ENCODE peak calls at places on chromosome 20, in nine cellular contexts. One of them, this sample, is unnamed.

GRCh38 chr20:60637801-60638200 is 614.3 kb upstream of the CDH4 start:
- DNase-seq in T-cell: no peak
- DNase-seq in foreskin fibroblast: no peak
- DNase-seq in MV-4-11: no peak
- DNase-seq in hippocampal formation: no peak
- DNase-seq in neural crest cell: no peak
- DNase-seq in stimulated activated CD4-positive, alpha-beta T cell treated with anti-CD3 and anti-CD28 coated beads, Interleukin-2, amount 100 ng/mL, for 24 hours: no peak
- DNase-seq in WTC11: no peak
- DNase-seq in NCI-H460: no peak
- DNase-seq in this sample: no peak

GRCh38 chr20:38275815-38276550 is 15.4 kb upstream of the KIAA1755 start:
- DNase-seq in NCI-H460: peak
- DNase-seq in hippocampal formation: no peak
- DNase-seq in WTC11: no peak
- DNase-seq in MV-4-11: peak
- DNase-seq in stimulated activated CD4-positive, alpha-beta T cell treated with anti-CD3 and anti-CD28 coated beads, Interleukin-2, amount 100 ng/mL, for 24 hours: no peak
- DNase-seq in neural crest cell: no peak
- DNase-seq in T-cell: no peak
- DNase-seq in foreskin fibroblast: peak
- DNase-seq in this sample: no peak

GRCh38 chr20:38081575-38081974 is 48.0 kb downstream of the RPRD1B start:
- DNase-seq in hippocampal formation: no peak
- DNase-seq in WTC11: no peak
- DNase-seq in foreskin fibroblast: no peak
- DNase-seq in T-cell: no peak
- DNase-seq in NCI-H460: no peak
- DNase-seq in neural crest cell: no peak
- DNase-seq in MV-4-11: no peak
- DNase-seq in stimulated activated CD4-positive, alpha-beta T cell treated with anti-CD3 and anti-CD28 coated beads, Interleukin-2, amount 100 ng/mL, for 24 hours: no peak
- DNase-seq in this sample: no peak

GRCh38 chr20:35511814-35512420 is 17.5 kb downstream of the C20orf173 start:
- DNase-seq in WTC11: peak
- DNase-seq in MV-4-11: peak
- DNase-seq in NCI-H460: peak
- DNase-seq in hippocampal formation: peak
- DNase-seq in stimulated activated CD4-positive, alpha-beta T cell treated with anti-CD3 and anti-CD28 coated beads, Interleukin-2, amount 100 ng/mL, for 24 hours: no peak
- DNase-seq in T-cell: no peak
- DNase-seq in foreskin fibroblast: peak
- DNase-seq in neural crest cell: peak
- DNase-seq in this sample: peak

GRCh38 chr20:755931-756330 is 12.4 kb downstream of the SLC52A3 start:
- DNase-seq in MV-4-11: no peak
- DNase-seq in T-cell: no peak
- DNase-seq in stimulated activated CD4-positive, alpha-beta T cell treated with anti-CD3 and anti-CD28 coated beads, Interleukin-2, amount 100 ng/mL, for 24 hours: no peak
- DNase-seq in foreskin fibroblast: no peak
- DNase-seq in neural crest cell: no peak
- DNase-seq in hippocampal formation: no peak
- DNase-seq in NCI-H460: no peak
- DNase-seq in WTC11: no peak
- DNase-seq in this sample: no peak

GRCh38 chr20:49185071-49185757 is 2.9 kb downstream of the STAU1 start:
- DNase-seq in neural crest cell: no peak
- DNase-seq in MV-4-11: no peak
- DNase-seq in WTC11: no peak
- DNase-seq in hippocampal formation: no peak
- DNase-seq in NCI-H460: no peak
- DNase-seq in stimulated activated CD4-positive, alpha-beta T cell treated with anti-CD3 and anti-CD28 coated beads, Interleukin-2, amount 100 ng/mL, for 24 hours: no peak
- DNase-seq in T-cell: no peak
- DNase-seq in foreskin fibroblast: no peak
- DNase-seq in this sample: no peak

GRCh38 chr20:57678340-57678739 is 31.5 kb downstream of the PMEPA1 start:
- DNase-seq in neural crest cell: no peak
- DNase-seq in T-cell: no peak
- DNase-seq in foreskin fibroblast: no peak
- DNase-seq in MV-4-11: peak
- DNase-seq in hippocampal formation: no peak
- DNase-seq in WTC11: no peak
- DNase-seq in stimulated activated CD4-positive, alpha-beta T cell treated with anti-CD3 and anti-CD28 coated beads, Interleukin-2, amount 100 ng/mL, for 24 hours: no peak
- DNase-seq in NCI-H460: no peak
- DNase-seq in this sample: no peak

GRCh38 chr20:59161626-59162170 is 1.9 kb upstream of the ZNF831 start:
- DNase-seq in T-cell: no peak
- DNase-seq in neural crest cell: no peak
- DNase-seq in WTC11: no peak
- DNase-seq in foreskin fibroblast: no peak
- DNase-seq in stimulated activated CD4-positive, alpha-beta T cell treated with anti-CD3 and anti-CD28 coated beads, Interleukin-2, amount 100 ng/mL, for 24 hours: no peak
- DNase-seq in hippocampal formation: no peak
- DNase-seq in MV-4-11: no peak
- DNase-seq in NCI-H460: no peak
- DNase-seq in this sample: no peak

GRCh38 chr20:44074252-44075151 is 112.5 kb downstream of the JPH2 start:
- DNase-seq in foreskin fibroblast: peak
- DNase-seq in WTC11: no peak
- DNase-seq in NCI-H460: no peak
- DNase-seq in T-cell: no peak
- DNase-seq in MV-4-11: peak
- DNase-seq in hippocampal formation: no peak
- DNase-seq in stimulated activated CD4-positive, alpha-beta T cell treated with anti-CD3 and anti-CD28 coated beads, Interleukin-2, amount 100 ng/mL, for 24 hours: no peak
- DNase-seq in neural crest cell: no peak
- DNase-seq in this sample: no peak

GRCh38 chr20:19990911-19991707 is 26.1 kb upstream of the NAA20 start:
- DNase-seq in stimulated activated CD4-positive, alpha-beta T cell treated with anti-CD3 and anti-CD28 coated beads, Interleukin-2, amount 100 ng/mL, for 24 hours: no peak
- DNase-seq in hippocampal formation: no peak
- DNase-seq in MV-4-11: no peak
- DNase-seq in NCI-H460: peak
- DNase-seq in T-cell: no peak
- DNase-seq in neural crest cell: no peak
- DNase-seq in WTC11: no peak
- DNase-seq in foreskin fibroblast: no peak
- DNase-seq in this sample: no peak

GRCh38 chr20:14189794-14190402 is 147.5 kb downstream of the FLRT3 start:
- DNase-seq in T-cell: no peak
- DNase-seq in stimulated activated CD4-positive, alpha-beta T cell treated with anti-CD3 and anti-CD28 coated beads, Interleukin-2, amount 100 ng/mL, for 24 hours: no peak
- DNase-seq in MV-4-11: peak
- DNase-seq in NCI-H460: peak
- DNase-seq in foreskin fibroblast: peak
- DNase-seq in neural crest cell: no peak
- DNase-seq in WTC11: no peak
- DNase-seq in hippocampal formation: no peak
- DNase-seq in this sample: no peak

GRCh38 chr20:1389703-1390385 is 3.0 kb downstream of the FKBP1A start:
- DNase-seq in stimulated activated CD4-positive, alpha-beta T cell treated with anti-CD3 and anti-CD28 coated beads, Interleukin-2, amount 100 ng/mL, for 24 hours: no peak
- DNase-seq in MV-4-11: no peak
- DNase-seq in NCI-H460: no peak
- DNase-seq in neural crest cell: no peak
- DNase-seq in WTC11: no peak
- DNase-seq in T-cell: no peak
- DNase-seq in foreskin fibroblast: no peak
- DNase-seq in hippocampal formation: no peak
- DNase-seq in this sample: no peak

GRCh38 chr20:37984018-37984785 is 49.1 kb downstream of the TTI1 start:
- DNase-seq in hippocampal formation: no peak
- DNase-seq in NCI-H460: no peak
- DNase-seq in T-cell: no peak
- DNase-seq in MV-4-11: no peak
- DNase-seq in stimulated activated CD4-positive, alpha-beta T cell treated with anti-CD3 and anti-CD28 coated beads, Interleukin-2, amount 100 ng/mL, for 24 hours: no peak
- DNase-seq in WTC11: no peak
- DNase-seq in neural crest cell: no peak
- DNase-seq in foreskin fibroblast: no peak
- DNase-seq in this sample: no peak

GRCh38 chr20:53013183-53013582 is 41.0 kb downstream of the TSHZ2 start:
- DNase-seq in T-cell: no peak
- DNase-seq in neural crest cell: no peak
- DNase-seq in hippocampal formation: no peak
- DNase-seq in MV-4-11: no peak
- DNase-seq in foreskin fibroblast: no peak
- DNase-seq in WTC11: no peak
- DNase-seq in stimulated activated CD4-positive, alpha-beta T cell treated with anti-CD3 and anti-CD28 coated beads, Interleukin-2, amount 100 ng/mL, for 24 hours: no peak
- DNase-seq in NCI-H460: no peak
- DNase-seq in this sample: no peak

GRCh38 chr20:41049451-41049850 is 20.8 kb downstream of the TOP1 start:
- DNase-seq in NCI-H460: no peak
- DNase-seq in foreskin fibroblast: no peak
- DNase-seq in T-cell: no peak
- DNase-seq in neural crest cell: no peak
- DNase-seq in stimulated activated CD4-positive, alpha-beta T cell treated with anti-CD3 and anti-CD28 coated beads, Interleukin-2, amount 100 ng/mL, for 24 hours: no peak
- DNase-seq in MV-4-11: peak
- DNase-seq in hippocampal formation: no peak
- DNase-seq in WTC11: no peak
- DNase-seq in this sample: no peak

GRCh38 chr20:57905448-57905847 is 195.6 kb upstream of the PMEPA1 start:
- DNase-seq in neural crest cell: no peak
- DNase-seq in stimulated activated CD4-positive, alpha-beta T cell treated with anti-CD3 and anti-CD28 coated beads, Interleukin-2, amount 100 ng/mL, for 24 hours: no peak
- DNase-seq in WTC11: no peak
- DNase-seq in NCI-H460: no peak
- DNase-seq in hippocampal formation: no peak
- DNase-seq in foreskin fibroblast: no peak
- DNase-seq in MV-4-11: no peak
- DNase-seq in T-cell: no peak
- DNase-seq in this sample: no peak

GRCh38 chr20:63858393-63859165 is 2.7 kb upstream of the ABHD16B start:
- DNase-seq in NCI-H460: no peak
- DNase-seq in hippocampal formation: no peak
- DNase-seq in T-cell: no peak
- DNase-seq in neural crest cell: no peak
- DNase-seq in MV-4-11: peak
- DNase-seq in foreskin fibroblast: peak
- DNase-seq in stimulated activated CD4-positive, alpha-beta T cell treated with anti-CD3 and anti-CD28 coated beads, Interleukin-2, amount 100 ng/mL, for 24 hours: no peak
- DNase-seq in WTC11: no peak
- DNase-seq in this sample: no peak

GRCh38 chr20:47456952-47457724 is 44.5 kb upstream of the NCOA3 start:
- DNase-seq in foreskin fibroblast: peak
- DNase-seq in T-cell: no peak
- DNase-seq in hippocampal formation: no peak
- DNase-seq in stimulated activated CD4-positive, alpha-beta T cell treated with anti-CD3 and anti-CD28 coated beads, Interleukin-2, amount 100 ng/mL, for 24 hours: no peak
- DNase-seq in neural crest cell: no peak
- DNase-seq in WTC11: no peak
- DNase-seq in NCI-H460: no peak
- DNase-seq in MV-4-11: peak
- DNase-seq in this sample: no peak

GRCh38 chr20:23340524-23340923 is 10.1 kb upstream of the NXT1 start:
- DNase-seq in NCI-H460: peak
- DNase-seq in MV-4-11: peak
- DNase-seq in WTC11: peak
- DNase-seq in stimulated activated CD4-positive, alpha-beta T cell treated with anti-CD3 and anti-CD28 coated beads, Interleukin-2, amount 100 ng/mL, for 24 hours: peak
- DNase-seq in T-cell: no peak
- DNase-seq in neural crest cell: peak
- DNase-seq in foreskin fibroblast: peak
- DNase-seq in hippocampal formation: peak
- DNase-seq in this sample: peak

GRCh38 chr20:3661836-3662665 is 1.1 kb downstream of the GFRA4 start:
- DNase-seq in MV-4-11: no peak
- DNase-seq in neural crest cell: no peak
- DNase-seq in hippocampal formation: no peak
- DNase-seq in foreskin fibroblast: no peak
- DNase-seq in T-cell: no peak
- DNase-seq in NCI-H460: no peak
- DNase-seq in WTC11: no peak
- DNase-seq in stimulated activated CD4-positive, alpha-beta T cell treated with anti-CD3 and anti-CD28 coated beads, Interleukin-2, amount 100 ng/mL, for 24 hours: no peak
- DNase-seq in this sample: no peak

GRCh38 chr20:48898210-48898609 is 23.3 kb upstream of the ARFGEF2 start:
- DNase-seq in neural crest cell: no peak
- DNase-seq in foreskin fibroblast: peak
- DNase-seq in WTC11: no peak
- DNase-seq in T-cell: no peak
- DNase-seq in hippocampal formation: no peak
- DNase-seq in stimulated activated CD4-positive, alpha-beta T cell treated with anti-CD3 and anti-CD28 coated beads, Interleukin-2, amount 100 ng/mL, for 24 hours: no peak
- DNase-seq in NCI-H460: no peak
- DNase-seq in MV-4-11: no peak
- DNase-seq in this sample: no peak

GRCh38 chr20:6829510-6830116 is 62.1 kb downstream of the BMP2 start:
- DNase-seq in neural crest cell: no peak
- DNase-seq in stimulated activated CD4-positive, alpha-beta T cell treated with anti-CD3 and anti-CD28 coated beads, Interleukin-2, amount 100 ng/mL, for 24 hours: no peak
- DNase-seq in T-cell: no peak
- DNase-seq in WTC11: no peak
- DNase-seq in MV-4-11: no peak
- DNase-seq in NCI-H460: no peak
- DNase-seq in hippocampal formation: no peak
- DNase-seq in foreskin fibroblast: peak
- DNase-seq in this sample: no peak

GRCh38 chr20:362271-363254 is 15.7 kb downstream of the NRSN2 start:
- DNase-seq in MV-4-11: peak
- DNase-seq in T-cell: no peak
- DNase-seq in NCI-H460: peak
- DNase-seq in hippocampal formation: no peak
- DNase-seq in foreskin fibroblast: peak
- DNase-seq in stimulated activated CD4-positive, alpha-beta T cell treated with anti-CD3 and anti-CD28 coated beads, Interleukin-2, amount 100 ng/mL, for 24 hours: peak
- DNase-seq in WTC11: peak
- DNase-seq in neural crest cell: no peak
- DNase-seq in this sample: no peak

GRCh38 chr20:51624157-51624731 is 81.7 kb upstream of the NFATC2 start:
- DNase-seq in NCI-H460: peak
- DNase-seq in foreskin fibroblast: peak
- DNase-seq in neural crest cell: peak
- DNase-seq in stimulated activated CD4-positive, alpha-beta T cell treated with anti-CD3 and anti-CD28 coated beads, Interleukin-2, amount 100 ng/mL, for 24 hours: peak
- DNase-seq in MV-4-11: peak
- DNase-seq in T-cell: peak
- DNase-seq in WTC11: peak
- DNase-seq in hippocampal formation: no peak
- DNase-seq in this sample: peak

GRCh38 chr20:38109657-38110524 is 55.2 kb downstream of the TGM2 start:
- DNase-seq in foreskin fibroblast: peak
- DNase-seq in T-cell: no peak
- DNase-seq in stimulated activated CD4-positive, alpha-beta T cell treated with anti-CD3 and anti-CD28 coated beads, Interleukin-2, amount 100 ng/mL, for 24 hours: no peak
- DNase-seq in MV-4-11: no peak
- DNase-seq in neural crest cell: no peak
- DNase-seq in WTC11: no peak
- DNase-seq in hippocampal formation: no peak
- DNase-seq in NCI-H460: peak
- DNase-seq in this sample: no peak

GRCh38 chr20:41560971-41561370 is 57.2 kb downstream of the CHD6 start:
- DNase-seq in T-cell: no peak
- DNase-seq in WTC11: no peak
- DNase-seq in NCI-H460: no peak
- DNase-seq in neural crest cell: no peak
- DNase-seq in stimulated activated CD4-positive, alpha-beta T cell treated with anti-CD3 and anti-CD28 coated beads, Interleukin-2, amount 100 ng/mL, for 24 hours: no peak
- DNase-seq in foreskin fibroblast: no peak
- DNase-seq in MV-4-11: no peak
- DNase-seq in hippocampal formation: no peak
- DNase-seq in this sample: no peak

GRCh38 chr20:39518649-39519048 is 556.5 kb downstream of the DHX35 start:
- DNase-seq in NCI-H460: no peak
- DNase-seq in stimulated activated CD4-positive, alpha-beta T cell treated with anti-CD3 and anti-CD28 coated beads, Interleukin-2, amount 100 ng/mL, for 24 hours: no peak
- DNase-seq in WTC11: no peak
- DNase-seq in foreskin fibroblast: no peak
- DNase-seq in hippocampal formation: no peak
- DNase-seq in T-cell: no peak
- DNase-seq in MV-4-11: no peak
- DNase-seq in neural crest cell: no peak
- DNase-seq in this sample: no peak

GRCh38 chr20:25394996-25395395 is 4.4 kb upstream of the ABHD12 start:
- DNase-seq in foreskin fibroblast: no peak
- DNase-seq in hippocampal formation: no peak
- DNase-seq in NCI-H460: no peak
- DNase-seq in T-cell: no peak
- DNase-seq in neural crest cell: no peak
- DNase-seq in MV-4-11: no peak
- DNase-seq in stimulated activated CD4-positive, alpha-beta T cell treated with anti-CD3 and anti-CD28 coated beads, Interleukin-2, amount 100 ng/mL, for 24 hours: no peak
- DNase-seq in WTC11: no peak
- DNase-seq in this sample: no peak

GRCh38 chr20:31551581-31552081 is 37.4 kb downstream of the HM13 start:
- DNase-seq in neural crest cell: no peak
- DNase-seq in MV-4-11: no peak
- DNase-seq in foreskin fibroblast: no peak
- DNase-seq in hippocampal formation: no peak
- DNase-seq in WTC11: no peak
- DNase-seq in T-cell: no peak
- DNase-seq in stimulated activated CD4-positive, alpha-beta T cell treated with anti-CD3 and anti-CD28 coated beads, Interleukin-2, amount 100 ng/mL, for 24 hours: no peak
- DNase-seq in NCI-H460: no peak
- DNase-seq in this sample: no peak

GRCh38 chr20:3766381-3766780 is 1.2 kb downstream of the ADISSP start:
- DNase-seq in stimulated activated CD4-positive, alpha-beta T cell treated with anti-CD3 and anti-CD28 coated beads, Interleukin-2, amount 100 ng/mL, for 24 hours: no peak
- DNase-seq in foreskin fibroblast: no peak
- DNase-seq in hippocampal formation: no peak
- DNase-seq in T-cell: no peak
- DNase-seq in NCI-H460: no peak
- DNase-seq in neural crest cell: no peak
- DNase-seq in WTC11: no peak
- DNase-seq in MV-4-11: no peak
- DNase-seq in this sample: no peak